ENCODE peak calls at places on chromosomes 13 and 19, in six cellular contexts. U is spleen, B is neural progenitor cell, M is brain microvascular endothelial cell, K is AG09319, C is fibroblast of mammary gland. D is an unnamed sample.

GRCh38 chr13:77833331-77833863 is 85.2 kb downstream of the EDNRB start:
- DNase-seq in U (no peak), B (peak), M (no peak), K (peak), C (peak), D (peak)

GRCh38 chr13:45226024-45226423 is 25.2 kb upstream of the KCTD4 start:
- DNase-seq in U (no peak), B (no peak), M (no peak), K (no peak), C (no peak), D (no peak)

GRCh38 chr13:39773833-39774232 is 118.4 kb downstream of the COG6 start:
- DNase-seq in U (no peak), B (no peak), M (peak), K (no peak), C (peak), D (no peak)

GRCh38 chr13:46866150-46866549 is 30.7 kb downstream of the HTR2A start:
- DNase-seq in U (no peak), B (peak), M (peak), K (peak), C (peak), D (peak)

GRCh38 chr13:93304868-93305613 is 78.4 kb downstream of the GPC6 start:
- DNase-seq in U (no peak), B (no peak), M (no peak), K (no peak), C (no peak), D (no peak)

GRCh38 chr13:113273856-113274590 is 23.0 kb upstream of the LAMP1 start:
- DNase-seq in U (no peak), B (no peak), M (peak), K (no peak), C (peak), D (no peak)

GRCh38 chr19:57269515-57270250 is 10.6 kb upstream of the ZNF460 start:
- DNase-seq in U (no peak), B (no peak), M (peak), K (peak), C (peak), D (peak)

GRCh38 chr13:71358218-71358617 is 508.8 kb downstream of the DACH1 start:
- DNase-seq in U (no peak), B (no peak), M (no peak), K (no peak), C (no peak), D (no peak)

GRCh38 chr19:44626067-44626624 is 12.8 kb downstream of the IGSF23 start:
- DNase-seq in U (no peak), B (no peak), M (peak), K (peak), C (peak), D (peak)

GRCh38 chr19:45440873-45441654 is 17.3 kb upstream of the ERCC1 start:
- DNase-seq in U (no peak), B (peak), M (no peak), K (no peak), C (peak), D (peak)

GRCh38 chr13:79680485-79680884 is 199.5 kb downstream of the NDFIP2 start:
- DNase-seq in U (no peak), B (no peak), M (no peak), K (no peak), C (no peak), D (no peak)

GRCh38 chr13:100797921-100798320 is 123.3 kb upstream of the TMTC4 start:
- DNase-seq in U (no peak), B (no peak), M (no peak), K (no peak), C (no peak), D (no peak)

GRCh38 chr19:51458899-51459592 is 792 bp upstream of the SIGLEC8 start:
- DNase-seq in U (peak), B (no peak), M (no peak), K (no peak), C (no peak), D (no peak)

GRCh38 chr19:55463583-55464031 is 944 bp downstream of the C19orf85 start:
- DNase-seq in U (peak), B (no peak), M (no peak), K (no peak), C (no peak), D (no peak)

GRCh38 chr19:11451942-11452813 is 16.7 kb downstream of the PRKCSH start:
- DNase-seq in U (no peak), B (peak), M (no peak), K (no peak), C (no peak), D (no peak)
- TF ChIP-seq CTCF in U (no peak), B (peak), M (peak), K (peak), C (no peak), D (no peak)

GRCh38 chr13:96034662-96035061 is 18.5 kb downstream of the UGGT2 start:
- DNase-seq in U (peak), B (no peak), M (no peak), K (no peak), C (no peak), D (no peak)
- TF ChIP-seq CTCF in U (no peak), B (no peak), M (no peak), K (no peak), C (no peak), D (no peak)

GRCh38 chr19:39223703-39224279 is 19.7 kb upstream of the SYCN start:
- DNase-seq in U (no peak), B (peak), M (peak), K (no peak), C (peak), D (peak)

GRCh38 chr19:39230096-39230764 is 14.6 kb downstream of the IFNL3 start:
- DNase-seq in U (no peak), B (no peak), M (no peak), K (no peak), C (no peak), D (no peak)

DNA sequence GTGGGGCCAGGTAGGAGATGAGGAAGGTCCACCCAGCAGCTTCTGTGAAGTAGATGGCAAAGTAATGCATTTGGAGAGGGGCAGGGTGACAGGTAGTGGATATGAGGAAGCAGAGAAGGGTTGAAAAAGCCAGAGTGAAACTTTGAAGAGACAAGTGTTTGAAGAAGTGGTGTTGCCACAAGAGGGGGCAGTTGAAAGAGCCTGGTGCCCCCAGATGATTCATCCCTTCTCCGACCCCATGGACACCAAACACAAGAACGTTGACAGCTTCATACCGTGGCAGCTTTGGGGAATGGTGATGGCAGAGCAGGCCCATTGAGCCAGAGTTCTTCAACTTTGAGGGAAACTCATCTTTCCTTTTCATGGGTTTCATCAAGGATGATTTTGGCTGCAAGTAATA is 19.9 kb downstream of the IFNL3 start:
- DNase-seq in U (no peak), B (peak), M (no peak), K (no peak), C (no peak), D (no peak)
- TF ChIP-seq CTCF in U (no peak), B (peak), M (no peak), K (no peak), C (no peak), D (no peak)

GRCh38 chr19:6272411-6272791 is 7.4 kb downstream of the MLLT1 start:
- DNase-seq in U (no peak), B (peak), M (no peak), K (no peak), C (peak), D (no peak)

GRCh38 chr19:6271721-6272410 is 7.9 kb downstream of the MLLT1 start:
- DNase-seq in U (no peak), B (peak), M (no peak), K (no peak), C (peak), D (no peak)

GRCh38 chr19:6270076-6270745 is 9.6 kb downstream of the MLLT1 start:
- DNase-seq in U (no peak), B (no peak), M (no peak), K (no peak), C (no peak), D (no peak)

GRCh38 chr19:6270822-6271221 is 9.0 kb downstream of the MLLT1 start:
- DNase-seq in U (no peak), B (no peak), M (no peak), K (no peak), C (no peak), D (no peak)

GRCh38 chr19:6271251-6271650 is 8.5 kb downstream of the MLLT1 start:
- DNase-seq in U (no peak), B (no peak), M (no peak), K (no peak), C (peak), D (no peak)
- TF ChIP-seq CTCF in U (no peak), B (peak), M (peak), K (peak), C (peak), D (no peak)

GRCh38 chr13:96963786-96964475 is 30.3 kb downstream of the OXGR1 start:
- DNase-seq in U (no peak), B (no peak), M (no peak), K (no peak), C (no peak), D (peak)

GRCh38 chr13:96966415-96967102 is 27.7 kb downstream of the OXGR1 start:
- DNase-seq in U (no peak), B (no peak), M (no peak), K (no peak), C (no peak), D (no peak)

GRCh38 chr13:96968027-96968426 is 26.2 kb downstream of the OXGR1 start:
- DNase-seq in U (no peak), B (no peak), M (no peak), K (no peak), C (no peak), D (peak)

GRCh38 chr13:96967248-96967745 is 27.0 kb downstream of the OXGR1 start:
- DNase-seq in U (no peak), B (peak), M (no peak), K (no peak), C (no peak), D (peak)
- TF ChIP-seq CTCF in U (no peak), B (peak), M (no peak), K (no peak), C (peak), D (peak)

DNA sequence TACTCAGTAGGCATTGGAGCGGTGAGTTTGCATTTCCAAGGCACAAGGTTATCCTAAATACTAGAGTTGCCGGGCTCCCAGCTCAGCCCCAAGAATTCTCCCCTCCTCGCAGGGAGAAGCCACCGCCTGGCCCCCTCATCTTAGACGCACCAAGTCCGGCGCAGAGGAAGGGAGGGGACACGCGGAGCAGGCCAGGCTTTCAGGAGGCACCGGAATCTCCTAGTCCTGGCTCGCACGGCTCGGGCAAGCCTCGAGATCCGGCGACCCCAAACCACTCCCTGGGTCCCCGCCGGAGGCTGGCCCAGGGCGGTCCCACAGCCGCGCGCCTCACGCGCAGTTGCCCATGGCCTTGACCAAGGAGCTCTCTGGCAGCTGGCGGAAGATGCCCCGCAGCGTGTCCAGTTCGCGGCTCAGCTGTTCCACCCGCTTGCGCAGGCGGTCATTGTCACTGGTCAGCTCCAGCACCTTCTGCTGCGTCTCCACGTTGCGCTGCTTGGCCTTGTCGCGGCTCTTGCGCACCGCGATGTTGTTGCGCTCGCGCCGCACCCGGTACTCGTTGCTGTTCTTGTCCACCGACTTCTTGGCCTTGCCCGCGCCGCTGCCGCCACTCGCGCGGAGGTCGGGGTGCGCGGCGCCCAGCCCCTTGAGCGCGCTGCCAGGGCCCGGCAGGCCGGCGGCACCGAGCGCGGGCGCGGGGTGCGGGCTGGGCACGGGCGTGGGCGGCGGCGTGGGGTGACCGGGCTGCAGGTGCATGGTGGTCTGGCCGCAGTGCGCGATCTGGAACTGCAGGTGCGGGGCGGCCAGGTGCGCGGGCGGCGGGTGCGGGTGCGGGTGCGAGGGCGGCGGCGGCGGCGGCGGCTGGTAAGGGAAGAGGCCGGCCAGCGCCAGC is 1.1 kb downstream of the CEBPA start:
- DNase-seq in U (peak), B (peak), M (no peak), K (no peak), C (no peak), D (no peak)
- TF ChIP-seq CTCF in U (no peak), B (no peak), M (no peak), K (no peak), C (no peak), D (no peak)

DNA sequence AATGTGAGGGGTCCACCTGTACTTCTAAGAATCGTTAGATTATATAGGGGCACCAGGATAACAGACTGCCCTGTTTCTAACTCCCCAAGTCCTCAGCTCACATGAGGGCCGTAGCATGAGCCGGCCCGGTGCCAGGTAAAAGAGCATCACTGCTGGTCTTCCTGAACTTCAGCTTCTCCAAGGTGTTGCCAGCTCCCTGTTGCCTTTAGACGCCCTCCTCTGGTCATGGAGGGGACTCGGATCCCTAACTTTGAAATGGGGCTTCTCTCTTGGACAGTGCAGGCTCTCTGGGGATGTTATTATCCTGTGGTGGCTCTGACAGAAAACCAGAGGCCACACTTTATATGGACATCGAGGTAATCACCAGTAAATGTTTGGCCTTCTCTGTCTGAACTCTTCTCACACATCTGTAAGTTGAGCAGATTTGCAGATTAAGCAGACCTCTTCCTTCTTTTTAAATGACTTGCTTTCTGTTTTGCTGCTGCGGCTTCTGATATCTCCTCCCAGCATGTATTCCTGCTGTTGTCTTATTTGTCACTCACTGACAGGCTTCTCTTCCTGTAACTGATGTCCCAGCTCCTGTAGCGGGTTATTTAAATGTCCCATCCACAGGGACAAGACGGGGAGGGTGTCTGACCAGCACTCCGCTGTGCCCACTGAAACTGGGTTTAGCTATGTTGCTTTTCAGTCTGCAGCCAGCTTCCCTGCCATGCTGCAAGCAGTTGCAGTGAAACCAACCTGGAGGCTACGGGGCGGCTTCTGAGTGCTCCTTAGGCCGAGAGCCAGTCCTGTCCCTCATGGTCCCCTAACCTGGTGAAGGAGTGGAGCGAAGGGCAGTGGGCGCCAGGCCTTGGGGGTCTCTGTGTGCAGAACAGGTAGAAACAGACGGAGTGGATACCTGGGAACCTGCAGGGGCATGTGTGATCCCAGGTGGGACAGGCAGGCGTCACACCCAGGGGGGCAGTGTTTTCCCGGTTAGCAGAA is 39.2 kb downstream of the TSSK6 start:
- DNase-seq in U (no peak), B (peak), M (no peak), K (no peak), C (no peak), D (peak)
- TF ChIP-seq CTCF in U (peak), B (peak), M (peak), K (peak), C (peak), D (peak)

GRCh38 chr19:18202759-18203407 is 959 bp downstream of the RAB3A start:
- DNase-seq in U (peak), B (peak), M (no peak), K (no peak), C (peak), D (no peak)
- TF ChIP-seq CTCF in U (peak), B (peak), M (peak), K (peak), C (peak), D (peak)

GRCh38 chr19:6021878-6022569 is 44.1 kb upstream of the RANBP3 start:
- DNase-seq in U (peak), B (peak), M (peak), K (peak), C (peak), D (peak)

GRCh38 chr19:6023085-6023682 is 45.2 kb upstream of the RANBP3 start:
- DNase-seq in U (peak), B (no peak), M (peak), K (no peak), C (peak), D (peak)

GRCh38 chr19:6020166-6020967 is 42.4 kb upstream of the RANBP3 start:
- DNase-seq in U (peak), B (no peak), M (no peak), K (no peak), C (no peak), D (no peak)

GRCh38 chr19:6022570-6023049 is 44.7 kb upstream of the RANBP3 start:
- DNase-seq in U (no peak), B (no peak), M (no peak), K (no peak), C (no peak), D (no peak)

DNA sequence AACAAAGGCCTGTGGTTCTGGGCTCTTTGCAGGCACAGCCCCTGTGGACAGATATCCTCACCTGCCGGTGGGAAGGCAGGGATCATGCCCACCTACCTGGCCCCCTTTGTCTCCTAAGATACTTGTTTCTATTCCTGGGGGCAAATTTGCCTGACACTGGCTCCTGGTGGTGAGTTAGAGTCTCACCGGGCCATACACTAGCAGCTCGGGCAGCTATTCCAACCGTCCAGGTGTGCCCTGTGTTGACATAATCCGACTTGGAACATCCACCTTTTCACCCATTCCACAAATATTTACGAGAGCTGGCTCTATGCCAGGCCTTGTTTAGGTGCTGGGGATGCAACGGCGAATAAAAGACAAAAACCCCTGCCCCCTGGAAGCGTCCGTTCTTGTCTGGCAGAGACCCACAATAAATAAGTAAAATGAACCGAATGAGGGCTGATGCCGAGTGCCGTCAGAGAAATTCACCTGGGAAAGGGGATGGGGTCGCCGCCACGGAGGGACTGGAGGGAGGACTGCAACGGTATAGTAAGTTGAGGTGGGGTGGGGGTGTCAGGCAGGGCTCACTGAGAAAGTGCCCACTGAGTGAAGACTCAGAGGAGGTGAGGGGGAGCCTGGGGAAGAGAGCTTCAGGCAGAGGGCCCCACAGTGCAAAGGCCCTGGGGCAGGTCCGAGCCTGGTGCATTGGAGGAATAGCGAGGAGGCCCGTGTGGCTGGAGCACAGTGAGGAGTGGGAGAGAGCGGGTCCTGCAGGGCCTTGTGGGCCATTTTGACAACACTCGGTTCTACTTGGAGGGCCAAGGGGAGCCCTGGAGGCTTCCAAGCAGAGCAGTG is 43.2 kb upstream of the RANBP3 start:
- DNase-seq in U (peak), B (no peak), M (no peak), K (no peak), C (no peak), D (no peak)
- TF ChIP-seq CTCF in U (no peak), B (no peak), M (peak), K (no peak), C (no peak), D (no peak)

GRCh38 chr19:42113641-42114348 is 18.5 kb downstream of the POU2F2 start:
- DNase-seq in U (peak), B (no peak), M (peak), K (peak), C (peak), D (peak)
- TF ChIP-seq CTCF in U (no peak), B (no peak), M (peak), K (peak), C (peak), D (peak)

D was measured in MCF 10A.